ENCODE peak calls at places on chromosomes 11 and 22, in ten cellular contexts. I, H, T, S, P, L, F, V, Z and R are unnamed samples.

GRCh38 chr22:22902247-22902962 is 14.8 kb downstream of the IGLL5 start:
- DNase-seq in V (no peak), F (no peak), P (no peak), Z (no peak), L (no peak), T (no peak), I (no peak), S (no peak), H (no peak), R (no peak)

GRCh38 chr11:44199816-44200215 is 104.3 kb downstream of the EXT2 start:
- DNase-seq in S (no peak), V (no peak), H (peak; percentile 27), L (no peak), P (no peak), Z (no peak), T (no peak), I (no peak), F (no peak), R (no peak)

GRCh38 chr11:130781906-130782305 is 134.4 kb downstream of the SNX19 start:
- DNase-seq in I (no peak), Z (no peak), H (peak; percentile 83), P (peak; percentile 68), S (no peak), F (no peak), T (peak; percentile 76), L (no peak), V (no peak), R (no peak)

GRCh38 chr11:45879803-45880685 is 5.4 kb upstream of the MAPK8IP1 start:
- DNase-seq in T (no peak), I (no peak), P (no peak), V (no peak), H (peak; percentile 42), F (no peak), L (no peak), Z (no peak), S (no peak), R (no peak)

GRCh38 chr11:85855341-85855656 is at the start of gene CCDC83:
- DNase-seq in L (no peak), I (no peak), V (no peak), P (no peak), S (no peak), F (no peak), T (no peak), Z (no peak), H (no peak), R (no peak)

GRCh38 chr11:69950120-69950519 is 128.0 kb upstream of the ANO1 start:
- DNase-seq in H (no peak), V (peak; percentile 58), P (peak; percentile 59), Z (peak; percentile 94), F (no peak), S (peak; percentile 58), I (peak; percentile 42), T (no peak), L (peak; percentile 48), R (no peak)

GRCh38 chr11:58898106-58898505 is 41.2 kb upstream of the GLYATL1 start:
- DNase-seq in F (no peak), S (no peak), L (no peak), P (no peak), Z (no peak), H (no peak), V (no peak), I (no peak), T (no peak), R (no peak)

GRCh38 chr11:19093976-19094375 is 23.0 kb upstream of the ZDHHC13 start:
- DNase-seq in H (peak; percentile 78), V (no peak), Z (no peak), P (peak; percentile 97), F (no peak), L (no peak), I (no peak), T (peak; percentile 59), S (no peak), R (no peak)

GRCh38 chr11:76578655-76579046 is 91.9 kb downstream of the LRRC32 start:
- DNase-seq in Z (peak; percentile 65), F (peak; percentile 45), S (peak; percentile 14), I (no peak), P (no peak), L (no peak), H (no peak), T (no peak), V (no peak), R (peak; percentile 85)

GRCh38 chr11:111540114-111540920 is at the start of gene LAYN:
- DNase-seq in I (no peak), T (no peak), F (peak; percentile 12), P (no peak), H (peak; percentile 70), V (no peak), Z (peak; percentile 83), L (peak; percentile 53), S (peak; percentile 86), R (peak; percentile 43)

GRCh38 chr11:68827733-68828132 is 14.0 kb downstream of the CPT1A start:
- DNase-seq in H (no peak), P (no peak), S (no peak), V (no peak), I (no peak), L (peak; percentile 49), T (no peak), Z (no peak), F (no peak), R (no peak)

GRCh38 chr11:68828155-68828931 is 13.4 kb downstream of the CPT1A start:
- DNase-seq in Z (no peak), H (no peak), V (no peak), T (no peak), P (no peak), I (no peak), F (no peak), L (peak; percentile 42), S (peak; percentile 69), R (no peak)

GRCh38 chr11:68832476-68833176 is 9.1 kb downstream of the CPT1A start:
- DNase-seq in F (no peak), V (no peak), T (no peak), I (no peak), Z (peak; percentile 68), P (no peak), L (no peak), H (no peak), S (peak; percentile 69), R (no peak)

GRCh38 chr11:68828957-68829356 is 12.8 kb downstream of the CPT1A start:
- DNase-seq in Z (no peak), I (no peak), S (no peak), T (no peak), L (no peak), H (no peak), P (no peak), V (no peak), F (no peak), R (no peak)

DNA sequence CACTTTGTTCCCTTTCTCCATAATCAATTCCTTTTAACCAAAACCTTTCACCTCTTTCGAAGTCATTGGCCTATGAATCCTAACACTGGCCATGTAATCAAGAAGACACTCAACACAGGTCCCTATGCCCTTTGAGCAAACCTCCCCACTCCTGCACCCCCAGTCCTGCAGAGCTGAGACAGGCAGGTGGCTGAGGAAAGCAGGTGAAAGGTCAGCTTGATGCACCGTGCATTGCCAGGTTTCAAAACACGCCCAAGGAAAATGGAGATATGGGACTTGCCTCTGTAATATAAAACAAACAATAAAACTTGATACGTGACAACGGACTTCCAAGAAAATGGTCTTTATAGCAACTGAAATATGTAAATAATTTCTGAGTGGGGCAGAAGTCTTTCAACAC is 10.6 kb downstream of the CPT1A start:
- DNase-seq in Z (no peak), S (no peak), I (no peak), P (no peak), L (peak; percentile 81), F (no peak), T (no peak), H (no peak), V (no peak), R (no peak)
- H3K4me3 ChIP-seq in Z (no peak overlapping the region), S (no peak overlapping the region), I (no peak overlapping the region), P (no peak overlapping the region), L (no peak overlapping the region), F (no peak overlapping the region), T (no peak overlapping the region), H (no peak overlapping the region), V (no peak overlapping the region), R (no peak overlapping the region)

DNA sequence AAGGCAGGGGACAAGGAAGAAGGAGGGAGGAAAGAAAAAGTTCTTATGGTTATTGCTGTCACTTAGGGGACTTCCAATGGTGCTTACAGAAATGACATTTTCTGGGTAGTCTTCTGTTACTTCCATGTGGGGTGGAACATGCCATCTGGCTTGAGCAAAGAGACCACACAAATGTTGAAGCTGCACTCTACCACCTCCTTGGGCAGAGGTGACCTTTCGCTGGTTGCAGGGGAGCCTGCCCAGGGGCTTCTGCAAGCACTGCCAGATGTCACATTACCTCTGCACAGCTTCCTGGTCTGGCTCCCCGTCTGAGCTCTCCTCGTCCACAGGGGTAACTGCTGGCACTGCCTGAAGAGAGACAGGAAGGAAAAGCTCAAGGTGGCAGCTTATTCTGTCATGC is 32.6 kb upstream of the APOA1 start:
- DNase-seq in V (no peak), Z (no peak), H (no peak), P (no peak), L (no peak), S (no peak), F (no peak), T (no peak), I (no peak), R (no peak)
- TF ChIP-seq CTCF in V (no peak), Z (no peak), H (no peak), P (no peak), L (no peak), S (no peak), F (no peak), T (no peak), I (no peak), R (no peak)

DNA sequence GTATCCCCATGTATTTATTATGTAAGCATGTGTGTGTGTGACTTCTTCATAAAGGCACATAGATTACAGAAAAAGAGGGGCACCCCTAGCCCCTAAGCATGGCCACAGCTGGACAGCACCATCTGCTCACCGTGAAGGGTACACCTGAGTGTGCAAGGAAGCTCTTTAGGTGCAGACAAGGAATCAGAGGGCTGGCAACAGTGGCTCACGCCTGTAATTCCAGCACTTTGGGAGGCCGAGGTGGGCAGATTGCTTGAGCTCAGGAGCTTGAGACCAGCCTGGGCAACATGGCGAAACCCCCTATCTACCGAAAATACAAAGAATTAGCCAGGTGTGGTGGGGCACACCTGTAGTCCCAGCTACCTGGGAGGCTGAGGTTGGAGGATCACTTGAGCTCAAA is 56.3 kb downstream of the DGCR2 start:
- DNase-seq in T (no peak), I (no peak), P (no peak), V (no peak), L (no peak), F (no peak), Z (no peak), S (no peak), H (no peak), R (no peak)
- H3K36me3 ChIP-seq in T (peaks cover 39% of the 10 kb centered on the region), I (peaks cover 80% of the 10 kb centered on the region), P (no peaks in the 10 kb centered on the region), V (no peaks in the 10 kb centered on the region), L (peaks cover 8% of the 10 kb centered on the region), F (peaks cover 41% of the 10 kb centered on the region), Z (peaks cover 78% of the 10 kb centered on the region), S (peaks cover 5% of the 10 kb centered on the region), H (peaks cover 15% of the 10 kb centered on the region), R (peaks cover 68% of the 10 kb centered on the region)

DNA sequence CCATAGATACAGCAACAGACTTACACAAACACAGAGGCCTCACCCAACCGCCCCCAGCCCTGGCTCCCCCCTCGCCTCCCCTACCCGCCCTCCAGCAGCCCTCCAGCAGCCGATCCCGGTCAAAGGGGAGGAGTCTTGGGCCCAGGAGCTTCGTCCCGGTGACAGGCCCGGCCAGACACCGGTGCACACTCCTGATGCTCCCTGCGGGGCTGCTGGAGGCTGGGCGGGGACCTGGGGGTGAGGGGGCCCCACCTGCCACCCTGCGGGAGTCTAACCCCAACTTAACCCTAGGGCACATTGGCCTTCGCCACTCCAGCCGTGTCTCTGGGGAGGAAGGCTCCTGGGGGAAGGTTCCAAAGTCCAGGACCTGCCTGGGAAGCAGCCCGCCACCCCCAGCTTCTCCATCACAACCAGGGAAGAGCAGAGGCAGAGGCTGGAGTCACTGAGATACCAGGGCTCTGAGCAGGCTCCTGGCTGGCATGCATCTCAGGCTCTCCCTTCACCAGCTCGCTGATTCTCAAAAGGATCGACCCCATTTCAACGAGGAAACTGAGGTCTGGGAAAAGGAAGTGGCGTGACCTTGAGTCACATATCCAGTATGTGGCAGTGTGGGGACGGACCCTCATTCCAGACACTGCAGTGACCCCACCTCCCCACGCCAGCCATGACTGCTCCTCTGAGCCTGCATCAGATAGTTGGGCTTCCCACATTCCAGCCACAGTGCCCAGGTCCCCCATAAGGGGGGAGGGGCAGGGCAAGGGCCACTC is 14.4 kb downstream of the BCL9L start:
- DNase-seq in S (no peak), V (no peak), I (no peak), L (peak; percentile 69), Z (peak; percentile 87), T (peak; percentile 52), P (peak; percentile 75), H (peak; percentile 61), F (no peak), R (no peak)
- H3K4me3 ChIP-seq in S (peak overlapping the region; percentile 8), V (peak overlapping the region; percentile 58), I (no peak overlapping the region), L (no peak overlapping the region), Z (peak overlapping the region; percentile 76), T (peak overlapping the region; percentile 25), P (peak overlapping the region; percentile 61), H (no peak overlapping the region), F (peak overlapping the region; percentile 76), R (peak overlapping the region; percentile 61)